ENCODE peak calls at places on chromosomes 12 and 14, in eight cellular contexts. C is OCI-LY7; B is lower lobe of right lung; S is breast epithelium; W is effector CD4-positive, alpha-beta T cell; Y is LoVo; L is Calu3; V is body of pancreas. T is an unnamed sample.

GRCh38 chr14:22814945-22815713 is at the start of gene SLC7A7:
- DNase-seq in Y (peak; percentile 76), L (no peak), C (peak; percentile 54), B (no peak), V (no peak), S (no peak), W (no peak), T (peak; percentile 96)

GRCh38 chr14:22168092-22168955 is 420.7 kb downstream of the DAD1 start:
- DNase-seq in L (no peak), V (no peak), B (no peak), Y (no peak), S (no peak), W (no peak), C (peak; percentile 5), T (no peak)

GRCh38 chr12:123118397-123118945 is 32.4 kb downstream of the PITPNM2 start:
- DNase-seq in B (no peak), W (no peak), L (no peak), S (no peak), C (no peak), Y (no peak), V (no peak), T (peak; percentile 20)

GRCh38 chr12:10354502-10354901 is 35.3 kb downstream of the KLRK1 start:
- DNase-seq in B (no peak), V (no peak), S (no peak), Y (no peak), W (no peak), C (no peak), L (no peak), T (no peak)

GRCh38 chr12:113310489-113310888 is 24.4 kb downstream of the SLC8B1 start:
- DNase-seq in L (peak; percentile 25), V (no peak), S (no peak), Y (no peak), W (no peak), C (peak; percentile 33), B (no peak), T (peak; percentile 12)

GRCh38 chr14:88792572-88793258 is at the start of gene EML5:
- DNase-seq in Y (peak; percentile 88), C (peak; percentile 87), B (peak; percentile 93), V (peak; percentile 90), L (peak; percentile 85), W (peak; percentile 69), S (peak; percentile 84), T (peak; percentile 86)

GRCh38 chr12:27549801-27550652 is 26.0 kb downstream of the PPFIBP1 start:
- DNase-seq in W (no peak), L (peak; percentile 80), V (peak; percentile 87), B (peak; percentile 78), C (no peak), S (peak; percentile 63), Y (peak; percentile 94), T (peak; percentile 85)

GRCh38 chr14:64848239-64848638 is 31.5 kb downstream of the SPTB start:
- DNase-seq in S (no peak), W (no peak), L (no peak), V (no peak), C (no peak), B (no peak), Y (no peak), T (no peak)

GRCh38 chr14:81219821-81220487 is 805 bp downstream of the GTF2A1 start:
- DNase-seq in Y (peak; percentile 25), S (no peak), V (peak; percentile 53), W (peak; percentile 18), L (peak; percentile 34), C (peak; percentile 67), B (peak; percentile 69), T (peak; percentile 24)

GRCh38 chr12:131352296-131352900 is 358.5 kb upstream of the SFSWAP start:
- DNase-seq in B (no peak), C (no peak), V (no peak), S (no peak), Y (no peak), L (no peak), W (no peak), T (no peak)

T was measured in small intestine.